ENCODE peak calls at places on chromosomes 12 and 14, in five cellular contexts. M, Q, E, S and V are unnamed samples.

GRCh38 chr14:99524091-99524661 is 43.0 kb downstream of the CCNK start:
- DNase-seq in Q (no peak), S (no peak), E (no peak), M (no peak), V (no peak)

GRCh38 chr14:44962573-44963528 is 861 bp downstream of the TOGARAM1 start:
- DNase-seq in E (no peak), M (no peak), Q (no peak), S (no peak), V (no peak)

GRCh38 chr12:31874961-31875608 is 84.1 kb upstream of the RESF1 start:
- DNase-seq in E (peak; percentile 25), S (no peak), M (no peak), Q (peak; percentile 53), V (peak; percentile 62)

GRCh38 chr14:51236314-51236713 is 3.7 kb upstream of the TMX1 start:
- DNase-seq in S (no peak), E (no peak), Q (no peak), M (no peak), V (no peak)

GRCh38 chr12:123801573-123802178 is 39.6 kb downstream of the DNAH10 start:
- DNase-seq in E (no peak), S (no peak), M (no peak), Q (no peak), V (no peak)

GRCh38 chr14:105498430-105499255 is 7.6 kb downstream of the TEDC1 start:
- DNase-seq in Q (no peak), S (no peak), M (peak; percentile 57), E (no peak), V (no peak)

GRCh38 chr14:100314724-100315123 is 8.4 kb upstream of the SLC25A47 start:
- DNase-seq in S (no peak), M (no peak), E (no peak), Q (no peak), V (no peak)

GRCh38 chr12:48814313-48815280 is 3.7 kb upstream of the CACNB3 start:
- DNase-seq in Q (peak; percentile 62), M (peak; percentile 93), E (peak; percentile 31), S (peak; percentile 70), V (peak; percentile 71)

GRCh38 chr14:22226381-22226780 is 362.6 kb downstream of the DAD1 start:
- DNase-seq in M (no peak), S (no peak), Q (peak; percentile 0), E (no peak), V (no peak)